ENCODE peak calls at places on chromosomes 13 and 19, in seven cellular contexts. V is left lung, N is fibroblast of lung, X is A549, I is body of pancreas, D is heart right ventricle, G is colonic mucosa. J is an unnamed sample.

GRCh38 chr19:40217027-40217810 is 965 bp downstream of the TTC9B start:
- DNase-seq in I (peak; percentile 83), D (no peak), G (peak; percentile 74), V (peak; percentile 56), N (no peak), X (peak; percentile 77), J (no peak)

GRCh38 chr19:17329061-17329767 is 5.4 kb downstream of the ANO8 start:
- DNase-seq in V (no peak), G (no peak), D (no peak), I (no peak), N (no peak), X (no peak), J (no peak)

GRCh38 chr13:98548230-98548629 is 28.7 kb downstream of the STK24 start:
- DNase-seq in V (no peak), I (no peak), X (no peak), N (no peak), D (no peak), G (no peak), J (no peak)

GRCh38 chr13:79679334-79679733 is 198.4 kb downstream of the NDFIP2 start:
- DNase-seq in I (peak; percentile 85), X (peak; percentile 3), N (peak; percentile 58), G (peak; percentile 85), V (peak; percentile 67), D (peak; percentile 44), J (peak; percentile 76)

GRCh38 chr19:55486971-55487883 is 1.0 kb upstream of the SSC5D start:
- DNase-seq in V (peak; percentile 87), N (peak; percentile 98), D (no peak), X (peak; percentile 66), G (peak; percentile 67), I (no peak), J (peak; percentile 91)

GRCh38 chr13:63288576-63288975 is 1872.9 kb upstream of the PCDH20 start:
- DNase-seq in X (no peak), G (no peak), V (no peak), I (no peak), N (peak; percentile 55), D (no peak), J (no peak)

GRCh38 chr19:43784981-43785808 is 4.4 kb upstream of the KCNN4 start:
- DNase-seq in V (peak; percentile 65), G (peak; percentile 79), D (no peak), N (peak; percentile 60), X (peak; percentile 81), I (peak; percentile 51), J (peak; percentile 78)

GRCh38 chr13:85665286-85665685 is 133.9 kb downstream of the SLITRK6 start:
- DNase-seq in X (no peak), G (no peak), I (no peak), N (peak; percentile 74), V (no peak), D (no peak), J (no peak)

GRCh38 chr19:18253716-18254115 is 20.5 kb downstream of the IQCN start:
- DNase-seq in X (no peak), G (peak; percentile 90), I (no peak), V (peak; percentile 61), N (no peak), D (no peak), J (no peak)

GRCh38 chr19:38394488-38394887 is 6.0 kb downstream of the SPRED3 start:
- DNase-seq in N (no peak), D (no peak), G (no peak), I (no peak), X (no peak), V (no peak), J (no peak)

GRCh38 chr13:109651854-109652253 is 134.5 kb downstream of the IRS2 start:
- DNase-seq in X (no peak), I (no peak), G (no peak), V (peak; percentile 57), D (no peak), N (no peak), J (no peak)

GRCh38 chr19:13505761-13506549 is at the start of gene CACNA1A:
- DNase-seq in X (no peak), N (peak; percentile 14), G (no peak), D (no peak), V (no peak), I (no peak), J (no peak)

GRCh38 chr13:40146063-40146462 is 490.6 kb downstream of the COG6 start:
- DNase-seq in D (no peak), N (no peak), G (no peak), X (no peak), I (no peak), V (no peak), J (no peak)

GRCh38 chr19:19553670-19554069 is 15.6 kb downstream of the CILP2 start:
- DNase-seq in X (no peak), G (no peak), I (no peak), V (no peak), N (no peak), D (no peak), J (no peak)

GRCh38 chr19:32750441-32751055 is 31.0 kb downstream of the TDRD12 start:
- DNase-seq in D (no peak), I (no peak), V (no peak), G (no peak), X (no peak), N (no peak), J (no peak)

DNA sequence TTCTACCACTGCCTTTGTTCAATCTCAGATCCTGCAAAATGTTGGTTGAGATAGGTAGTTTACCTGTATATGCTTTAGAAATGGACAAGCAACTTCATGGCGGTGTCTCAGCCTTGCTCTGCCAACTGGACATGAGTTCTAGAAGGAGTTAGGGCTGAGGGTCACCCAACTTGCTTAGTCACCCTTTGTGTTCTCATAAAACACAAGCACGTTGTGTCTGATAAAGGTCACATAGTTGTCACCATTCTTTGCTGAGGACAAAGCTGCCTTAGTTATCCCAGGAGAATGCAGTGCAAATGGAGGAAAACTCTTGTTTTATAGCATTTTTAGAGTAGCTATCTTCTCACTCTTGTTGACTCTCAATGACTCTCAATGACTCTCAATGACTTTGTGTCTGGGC is 218.4 kb upstream of the TMTC4 start:
- DNase-seq in V (no peak), D (no peak), X (no peak), G (no peak), N (no peak), I (no peak), J (no peak)
- H3K27ac ChIP-seq in V (no peak overlapping the region), D (no peak overlapping the region), X (no peak overlapping the region), G (no peak overlapping the region), N (no peak overlapping the region), I (no peak overlapping the region), J (no peak overlapping the region)

GRCh38 chr13:93752506-93752905 is 525.9 kb downstream of the GPC6 start:
- DNase-seq in V (no peak), N (no peak), X (no peak), I (no peak), G (no peak), D (peak; percentile 11), J (no peak)
- TF ChIP-seq CTCF in V (no peak), N (no peak), X (no peak), I (no peak), G (no peak), D (no peak), J (no peak)

GRCh38 chr13:31045621-31046081 is 113.2 kb downstream of the TEX26 start:
- DNase-seq in D (no peak), I (peak; percentile 21), V (peak; percentile 88), X (peak; percentile 74), G (peak; percentile 86), N (peak; percentile 96), J (peak; percentile 82)
- H3K27ac ChIP-seq in D (no peak overlapping the region), I (no peak overlapping the region), V (peak overlapping the region; percentile 84), X (peak overlapping the region; percentile 92), G (peak overlapping the region; percentile 72), N (peak overlapping the region; percentile 81), J (peak overlapping the region; percentile 60)

GRCh38 chr13:93956416-93956815 is 523.1 kb downstream of the DCT start:
- DNase-seq in N (peak; percentile 73), I (no peak), D (no peak), G (no peak), X (no peak), V (no peak), J (no peak)

GRCh38 chr13:93953856-93954255 is 525.6 kb downstream of the DCT start:
- DNase-seq in G (no peak), I (no peak), X (no peak), V (no peak), D (no peak), N (no peak), J (no peak)

GRCh38 chr13:93947651-93948050 is 531.8 kb downstream of the DCT start:
- DNase-seq in D (no peak), V (no peak), X (no peak), N (no peak), G (no peak), I (no peak), J (no peak)

GRCh38 chr13:93948523-93948922 is 531.0 kb downstream of the DCT start:
- DNase-seq in I (no peak), D (no peak), X (no peak), V (no peak), N (no peak), G (no peak), J (no peak)

GRCh38 chr13:93951153-93951552 is 528.3 kb downstream of the DCT start:
- DNase-seq in N (no peak), D (no peak), X (no peak), G (no peak), I (no peak), V (no peak), J (no peak)
- TF ChIP-seq CTCF in N (peak; percentile 28), D (no peak), X (no peak), G (no peak), I (no peak), V (no peak), J (no peak)

J was measured in adrenal gland.